ENCODE peak calls at places on chromosomes 7 and 10, in nine cellular contexts. One of them, this sample, is unnamed.
A peak's percentile ranks its signal among the peaks of the same experiment; 100 is the strongest.

GRCh38 chr7:28041508-28042314 is 138.9 kb downstream of the JAZF1 start:
- DNase-seq in BE2C: no peak
- DNase-seq in AG04450: peak; percentile 53
- DNase-seq in epithelial cell of esophagus: peak; percentile 66
- DNase-seq in heart left ventricle: no peak
- DNase-seq in fibroblast of mammary gland: peak; percentile 81
- DNase-seq in upper lobe of left lung: no peak
- DNase-seq in lung: no peak
- DNase-seq in CD8-positive, alpha-beta T cell: no peak
- DNase-seq in this sample: no peak

GRCh38 chr7:151207796-151208195 is 2.5 kb downstream of the H2BK1 start:
- DNase-seq in BE2C: no peak
- DNase-seq in heart left ventricle: no peak
- DNase-seq in CD8-positive, alpha-beta T cell: no peak
- DNase-seq in AG04450: no peak
- DNase-seq in lung: no peak
- DNase-seq in epithelial cell of esophagus: no peak
- DNase-seq in fibroblast of mammary gland: no peak
- DNase-seq in upper lobe of left lung: peak; percentile 74
- DNase-seq in this sample: no peak

GRCh38 chr7:157011333-157012112 is 1.1 kb upstream of the MNX1 start:
- DNase-seq in heart left ventricle: no peak
- DNase-seq in CD8-positive, alpha-beta T cell: no peak
- DNase-seq in BE2C: no peak
- DNase-seq in epithelial cell of esophagus: no peak
- DNase-seq in upper lobe of left lung: peak; percentile 45
- DNase-seq in lung: no peak
- DNase-seq in AG04450: no peak
- DNase-seq in fibroblast of mammary gland: no peak
- DNase-seq in this sample: no peak

GRCh38 chr10:89690027-89690426 is 11.4 kb upstream of the KIF20B start:
- DNase-seq in heart left ventricle: no peak
- DNase-seq in lung: no peak
- DNase-seq in CD8-positive, alpha-beta T cell: no peak
- DNase-seq in upper lobe of left lung: no peak
- DNase-seq in epithelial cell of esophagus: no peak
- DNase-seq in AG04450: no peak
- DNase-seq in fibroblast of mammary gland: no peak
- DNase-seq in BE2C: no peak
- DNase-seq in this sample: no peak

GRCh38 chr7:128833148-128833938 is 3.1 kb downstream of the FLNC start:
- DNase-seq in lung: no peak
- DNase-seq in upper lobe of left lung: peak; percentile 38
- DNase-seq in heart left ventricle: peak; percentile 82
- DNase-seq in epithelial cell of esophagus: peak; percentile 40
- DNase-seq in AG04450: no peak
- DNase-seq in BE2C: peak; percentile 62
- DNase-seq in fibroblast of mammary gland: peak; percentile 92
- DNase-seq in CD8-positive, alpha-beta T cell: no peak
- DNase-seq in this sample: no peak

GRCh38 chr10:14605231-14605925 is 169.3 kb downstream of the FAM107B start:
- DNase-seq in upper lobe of left lung: no peak
- DNase-seq in fibroblast of mammary gland: peak; percentile 78
- DNase-seq in epithelial cell of esophagus: peak; percentile 83
- DNase-seq in lung: no peak
- DNase-seq in AG04450: no peak
- DNase-seq in heart left ventricle: no peak
- DNase-seq in CD8-positive, alpha-beta T cell: no peak
- DNase-seq in BE2C: no peak
- DNase-seq in this sample: no peak

GRCh38 chr7:20713792-20714191 is 72.9 kb downstream of the SP8 start:
- DNase-seq in epithelial cell of esophagus: no peak
- DNase-seq in AG04450: no peak
- DNase-seq in lung: no peak
- DNase-seq in fibroblast of mammary gland: no peak
- DNase-seq in heart left ventricle: no peak
- DNase-seq in upper lobe of left lung: no peak
- DNase-seq in CD8-positive, alpha-beta T cell: no peak
- DNase-seq in BE2C: no peak
- DNase-seq in this sample: no peak

GRCh38 chr10:79382491-79382941 is 35.2 kb downstream of the PPIF start:
- DNase-seq in AG04450: no peak
- DNase-seq in upper lobe of left lung: no peak
- DNase-seq in heart left ventricle: no peak
- DNase-seq in CD8-positive, alpha-beta T cell: peak; percentile 7
- DNase-seq in BE2C: no peak
- DNase-seq in lung: peak; percentile 26
- DNase-seq in fibroblast of mammary gland: no peak
- DNase-seq in epithelial cell of esophagus: no peak
- DNase-seq in this sample: peak; percentile 69

GRCh38 chr10:89171263-89171872 is 35.7 kb downstream of the CH25H start:
- DNase-seq in upper lobe of left lung: no peak
- DNase-seq in fibroblast of mammary gland: no peak
- DNase-seq in CD8-positive, alpha-beta T cell: no peak
- DNase-seq in AG04450: no peak
- DNase-seq in lung: no peak
- DNase-seq in heart left ventricle: no peak
- DNase-seq in BE2C: no peak
- DNase-seq in epithelial cell of esophagus: no peak
- DNase-seq in this sample: no peak

GRCh38 chr10:106609867-106610266 is 554.6 kb downstream of the SORCS1 start:
- DNase-seq in lung: no peak
- DNase-seq in upper lobe of left lung: no peak
- DNase-seq in CD8-positive, alpha-beta T cell: no peak
- DNase-seq in AG04450: no peak
- DNase-seq in epithelial cell of esophagus: peak; percentile 19
- DNase-seq in BE2C: no peak
- DNase-seq in heart left ventricle: no peak
- DNase-seq in fibroblast of mammary gland: peak; percentile 22
- DNase-seq in this sample: no peak

GRCh38 chr10:32616438-32616837 is 170.5 kb downstream of the CCDC7 start:
- DNase-seq in fibroblast of mammary gland: no peak
- DNase-seq in upper lobe of left lung: no peak
- DNase-seq in AG04450: no peak
- DNase-seq in BE2C: no peak
- DNase-seq in heart left ventricle: no peak
- DNase-seq in CD8-positive, alpha-beta T cell: no peak
- DNase-seq in epithelial cell of esophagus: no peak
- DNase-seq in lung: no peak
- DNase-seq in this sample: no peak

GRCh38 chr7:22781230-22781711 is 41.4 kb downstream of the TOMM7 start:
- DNase-seq in epithelial cell of esophagus: peak; percentile 46
- DNase-seq in heart left ventricle: no peak
- DNase-seq in fibroblast of mammary gland: peak; percentile 86
- DNase-seq in BE2C: no peak
- DNase-seq in lung: no peak
- DNase-seq in AG04450: peak; percentile 79
- DNase-seq in upper lobe of left lung: no peak
- DNase-seq in CD8-positive, alpha-beta T cell: no peak
- DNase-seq in this sample: no peak

GRCh38 chr7:5776894-5777645 is 4.4 kb downstream of the RNF216 start:
- DNase-seq in fibroblast of mammary gland: no peak
- DNase-seq in lung: no peak
- DNase-seq in CD8-positive, alpha-beta T cell: peak; percentile 12
- DNase-seq in heart left ventricle: no peak
- DNase-seq in AG04450: no peak
- DNase-seq in BE2C: no peak
- DNase-seq in epithelial cell of esophagus: no peak
- DNase-seq in upper lobe of left lung: no peak
- DNase-seq in this sample: no peak

GRCh38 chr10:15367296-15367830 is 3.7 kb downstream of the FAM171A1 start:
- DNase-seq in upper lobe of left lung: no peak
- DNase-seq in AG04450: no peak
- DNase-seq in BE2C: no peak
- DNase-seq in heart left ventricle: no peak
- DNase-seq in epithelial cell of esophagus: no peak
- DNase-seq in lung: no peak
- DNase-seq in CD8-positive, alpha-beta T cell: no peak
- DNase-seq in fibroblast of mammary gland: no peak
- DNase-seq in this sample: no peak

GRCh38 chr10:11863353-11864105 is 40.4 kb downstream of the PROSER2 start:
- DNase-seq in BE2C: no peak
- DNase-seq in lung: no peak
- DNase-seq in CD8-positive, alpha-beta T cell: peak; percentile 65
- DNase-seq in heart left ventricle: no peak
- DNase-seq in upper lobe of left lung: no peak
- DNase-seq in AG04450: no peak
- DNase-seq in epithelial cell of esophagus: no peak
- DNase-seq in fibroblast of mammary gland: no peak
- DNase-seq in this sample: no peak

GRCh38 chr10:69409968-69410367 is 6.8 kb downstream of the TACR2 start:
- DNase-seq in lung: no peak
- DNase-seq in CD8-positive, alpha-beta T cell: no peak
- DNase-seq in heart left ventricle: no peak
- DNase-seq in BE2C: no peak
- DNase-seq in AG04450: no peak
- DNase-seq in fibroblast of mammary gland: peak; percentile 79
- DNase-seq in epithelial cell of esophagus: no peak
- DNase-seq in upper lobe of left lung: no peak
- DNase-seq in this sample: peak; percentile 25

GRCh38 chr10:4069491-4069890 is 284.5 kb upstream of the KLF6 start:
- DNase-seq in AG04450: peak; percentile 20
- DNase-seq in upper lobe of left lung: no peak
- DNase-seq in fibroblast of mammary gland: no peak
- DNase-seq in BE2C: no peak
- DNase-seq in lung: no peak
- DNase-seq in heart left ventricle: no peak
- DNase-seq in CD8-positive, alpha-beta T cell: no peak
- DNase-seq in epithelial cell of esophagus: peak; percentile 89
- DNase-seq in this sample: no peak

GRCh38 chr10:99339077-99339476 is 9.9 kb downstream of the CNNM1 start:
- DNase-seq in heart left ventricle: no peak
- DNase-seq in upper lobe of left lung: no peak
- DNase-seq in epithelial cell of esophagus: peak; percentile 44
- DNase-seq in lung: no peak
- DNase-seq in fibroblast of mammary gland: no peak
- DNase-seq in BE2C: no peak
- DNase-seq in AG04450: no peak
- DNase-seq in CD8-positive, alpha-beta T cell: no peak
- DNase-seq in this sample: no peak

GRCh38 chr10:104264783-104265182 is 4.2 kb upstream of the GSTO2 start:
- DNase-seq in upper lobe of left lung: no peak
- DNase-seq in CD8-positive, alpha-beta T cell: no peak
- DNase-seq in AG04450: no peak
- DNase-seq in lung: no peak
- DNase-seq in epithelial cell of esophagus: no peak
- DNase-seq in heart left ventricle: no peak
- DNase-seq in fibroblast of mammary gland: no peak
- DNase-seq in BE2C: no peak
- DNase-seq in this sample: no peak

GRCh38 chr7:67392596-67393438 is 396.2 kb downstream of the TYW1 start:
- DNase-seq in AG04450: no peak
- DNase-seq in lung: no peak
- DNase-seq in CD8-positive, alpha-beta T cell: no peak
- DNase-seq in fibroblast of mammary gland: no peak
- DNase-seq in upper lobe of left lung: no peak
- DNase-seq in epithelial cell of esophagus: peak; percentile 27
- DNase-seq in BE2C: no peak
- DNase-seq in heart left ventricle: no peak
- DNase-seq in this sample: peak; percentile 10

GRCh38 chr7:47571355-47572100 is 10.4 kb downstream of the TNS3 start:
- DNase-seq in CD8-positive, alpha-beta T cell: no peak
- DNase-seq in fibroblast of mammary gland: peak; percentile 72
- DNase-seq in lung: peak; percentile 76
- DNase-seq in epithelial cell of esophagus: peak; percentile 61
- DNase-seq in upper lobe of left lung: peak; percentile 82
- DNase-seq in heart left ventricle: peak; percentile 93
- DNase-seq in AG04450: peak; percentile 67
- DNase-seq in BE2C: peak; percentile 76
- DNase-seq in this sample: no peak

GRCh38 chr7:122136639-122137253 is 7.3 kb downstream of the AASS start:
- DNase-seq in fibroblast of mammary gland: peak; percentile 33
- DNase-seq in heart left ventricle: no peak
- DNase-seq in lung: no peak
- DNase-seq in epithelial cell of esophagus: no peak
- DNase-seq in CD8-positive, alpha-beta T cell: no peak
- DNase-seq in BE2C: no peak
- DNase-seq in AG04450: no peak
- DNase-seq in upper lobe of left lung: no peak
- DNase-seq in this sample: no peak

GRCh38 chr7:83201355-83201754 is 38.7 kb upstream of the PCLO start:
- DNase-seq in epithelial cell of esophagus: no peak
- DNase-seq in heart left ventricle: no peak
- DNase-seq in lung: no peak
- DNase-seq in fibroblast of mammary gland: no peak
- DNase-seq in upper lobe of left lung: no peak
- DNase-seq in AG04450: no peak
- DNase-seq in BE2C: no peak
- DNase-seq in CD8-positive, alpha-beta T cell: no peak
- DNase-seq in this sample: no peak
- TF ChIP-seq CTCF in epithelial cell of esophagus: no peak
- TF ChIP-seq CTCF in heart left ventricle: no peak
- TF ChIP-seq CTCF in lung: no peak
- TF ChIP-seq CTCF in fibroblast of mammary gland: no peak
- TF ChIP-seq CTCF in upper lobe of left lung: no peak
- TF ChIP-seq CTCF in AG04450: no peak
- TF ChIP-seq CTCF in BE2C: no peak
- TF ChIP-seq CTCF in CD8-positive, alpha-beta T cell: no peak
- TF ChIP-seq CTCF in this sample: no peak

GRCh38 chr10:61271127-61271780 is 181.9 kb downstream of the TMEM26 start:
- DNase-seq in BE2C: no peak
- DNase-seq in AG04450: peak; percentile 37
- DNase-seq in CD8-positive, alpha-beta T cell: no peak
- DNase-seq in epithelial cell of esophagus: peak; percentile 74
- DNase-seq in heart left ventricle: no peak
- DNase-seq in upper lobe of left lung: no peak
- DNase-seq in lung: no peak
- DNase-seq in fibroblast of mammary gland: peak; percentile 73
- DNase-seq in this sample: no peak
- TF ChIP-seq CTCF in BE2C: no peak
- TF ChIP-seq CTCF in AG04450: peak; percentile 45
- TF ChIP-seq CTCF in CD8-positive, alpha-beta T cell: no peak
- TF ChIP-seq CTCF in epithelial cell of esophagus: peak; percentile 30
- TF ChIP-seq CTCF in heart left ventricle: no peak
- TF ChIP-seq CTCF in upper lobe of left lung: peak; percentile 31
- TF ChIP-seq CTCF in lung: no peak
- TF ChIP-seq CTCF in fibroblast of mammary gland: peak; percentile 45
- TF ChIP-seq CTCF in this sample: peak; percentile 76

GRCh38 chr10:17805921-17806577 is 3.1 kb upstream of the MRC1 start:
- DNase-seq in fibroblast of mammary gland: no peak
- DNase-seq in lung: no peak
- DNase-seq in upper lobe of left lung: no peak
- DNase-seq in AG04450: no peak
- DNase-seq in BE2C: no peak
- DNase-seq in epithelial cell of esophagus: peak; percentile 25
- DNase-seq in heart left ventricle: no peak
- DNase-seq in CD8-positive, alpha-beta T cell: no peak
- DNase-seq in this sample: no peak
- TF ChIP-seq CTCF in fibroblast of mammary gland: peak; percentile 7
- TF ChIP-seq CTCF in lung: no peak
- TF ChIP-seq CTCF in upper lobe of left lung: no peak
- TF ChIP-seq CTCF in AG04450: peak; percentile 7
- TF ChIP-seq CTCF in BE2C: no peak
- TF ChIP-seq CTCF in epithelial cell of esophagus: peak; percentile 38
- TF ChIP-seq CTCF in heart left ventricle: no peak
- TF ChIP-seq CTCF in CD8-positive, alpha-beta T cell: no peak
- TF ChIP-seq CTCF in this sample: no peak

GRCh38 chr7:127041689-127042452 is 210.9 kb downstream of the GRM8 start:
- DNase-seq in CD8-positive, alpha-beta T cell: no peak
- DNase-seq in fibroblast of mammary gland: no peak
- DNase-seq in BE2C: no peak
- DNase-seq in epithelial cell of esophagus: no peak
- DNase-seq in lung: no peak
- DNase-seq in AG04450: no peak
- DNase-seq in upper lobe of left lung: no peak
- DNase-seq in heart left ventricle: no peak
- DNase-seq in this sample: no peak

GRCh38 chr7:127047521-127047920 is 205.2 kb downstream of the GRM8 start:
- DNase-seq in upper lobe of left lung: no peak
- DNase-seq in epithelial cell of esophagus: peak; percentile 6
- DNase-seq in lung: no peak
- DNase-seq in AG04450: no peak
- DNase-seq in BE2C: no peak
- DNase-seq in fibroblast of mammary gland: no peak
- DNase-seq in CD8-positive, alpha-beta T cell: no peak
- DNase-seq in heart left ventricle: no peak
- DNase-seq in this sample: no peak
- TF ChIP-seq CTCF in upper lobe of left lung: no peak
- TF ChIP-seq CTCF in epithelial cell of esophagus: no peak
- TF ChIP-seq CTCF in lung: no peak
- TF ChIP-seq CTCF in AG04450: no peak
- TF ChIP-seq CTCF in BE2C: no peak
- TF ChIP-seq CTCF in fibroblast of mammary gland: no peak
- TF ChIP-seq CTCF in CD8-positive, alpha-beta T cell: no peak
- TF ChIP-seq CTCF in heart left ventricle: no peak
- TF ChIP-seq CTCF in this sample: no peak